ENCODE peak calls at places on chromosomes 7 and 10, in six cellular contexts. I is endothelial cell, O is heart left ventricle, Z is body of pancreas, N is cardiac muscle cell, R is astrocyte of the spinal cord. K is an unnamed sample.

GRCh38 chr10:94038024-94038423 is 44.3 kb downstream of the PLCE1 start:
- DNase-seq in Z (no peak), N (peak), I (no peak), R (peak), O (no peak), K (no peak)

GRCh38 chr7:154342971-154343633 is 290.9 kb downstream of the DPP6 start:
- DNase-seq in I (no peak), Z (no peak), R (no peak), O (no peak), N (no peak), K (no peak)

GRCh38 chr10:46325021-46325420 is 38.2 kb downstream of the ANTXRL start:
- DNase-seq in O (no peak), R (no peak), N (peak), I (no peak), Z (no peak), K (no peak)

GRCh38 chr7:100132126-100132525 is 5.4 kb downstream of the MBLAC1 start:
- DNase-seq in Z (no peak), O (no peak), I (no peak), N (no peak), R (no peak), K (no peak)

GRCh38 chr7:18163091-18163490 is 135.4 kb upstream of the PRPS1L1 start:
- DNase-seq in N (peak), O (no peak), Z (no peak), I (no peak), R (no peak), K (peak)

GRCh38 chr7:6250364-6250833 is 22.0 kb downstream of the CYTH3 start:
- DNase-seq in Z (no peak), N (no peak), I (no peak), R (no peak), O (no peak), K (no peak)

GRCh38 chr7:113408999-113409398 is 290.6 kb upstream of the SMIM30 start:
- DNase-seq in I (no peak), O (no peak), Z (no peak), R (no peak), N (no peak), K (no peak)

GRCh38 chr7:33379891-33380525 is 250.6 kb downstream of the BBS9 start:
- DNase-seq in N (no peak), O (no peak), Z (no peak), R (no peak), I (no peak), K (no peak)

GRCh38 chr7:47669178-47669878 is 87.4 kb upstream of the TNS3 start:
- DNase-seq in Z (peak), I (no peak), R (peak), O (peak), N (peak), K (peak)

GRCh38 chr10:101817542-101818118 is 614 bp downstream of the OGA start:
- DNase-seq in N (peak), Z (peak), O (peak), R (peak), I (no peak), K (peak)

GRCh38 chr7:101923276-101923985 is 106.0 kb downstream of the CUX1 start:
- DNase-seq in N (peak), Z (no peak), R (no peak), I (no peak), O (no peak), K (peak)

GRCh38 chr10:23190872-23191763 is 994 bp upstream of the PTF1A start:
- DNase-seq in R (no peak), I (no peak), N (no peak), Z (no peak), O (no peak), K (no peak)

GRCh38 chr7:137846588-137847417 is at the start of gene DGKI:
- DNase-seq in R (no peak), O (no peak), I (peak), Z (no peak), N (peak), K (no peak)

GRCh38 chr7:27194641-27195379 is 5.1 kb downstream of the HOXA13 start:
- DNase-seq in N (no peak), Z (peak), O (no peak), I (no peak), R (no peak), K (no peak)

GRCh38 chr7:116232402-116232749 is 22.0 kb downstream of the TES start:
- DNase-seq in O (no peak), N (peak), R (peak), I (no peak), Z (no peak), K (peak)

GRCh38 chr7:80379034-80379433 is 132.8 kb downstream of the GNAT3 start:
- DNase-seq in R (peak), O (no peak), Z (no peak), I (no peak), N (peak), K (peak)

GRCh38 chr10:31353574-31353973 is 34.6 kb downstream of the ZEB1 start:
- DNase-seq in Z (no peak), I (no peak), N (peak), R (peak), O (no peak), K (peak)

GRCh38 chr10:70820976-70821750 is 5.4 kb downstream of the SGPL1 start:
- DNase-seq in O (no peak), R (no peak), N (no peak), I (no peak), Z (no peak), K (no peak)

GRCh38 chr7:73449422-73449821 is 15.8 kb downstream of the FZD9 start:
- DNase-seq in O (no peak), N (no peak), Z (no peak), R (no peak), I (no peak), K (no peak)

GRCh38 chr10:129853236-129853946 is 110.7 kb downstream of the EBF3 start:
- DNase-seq in R (no peak), O (no peak), I (no peak), Z (no peak), N (peak), K (peak)

GRCh38 chr7:75662579-75663301 is 76.0 kb downstream of the HIP1 start:
- DNase-seq in I (no peak), R (no peak), O (no peak), N (no peak), Z (no peak), K (no peak)

GRCh38 chr7:47391726-47392125 is 190.2 kb downstream of the TNS3 start:
- DNase-seq in O (no peak), R (no peak), I (no peak), Z (no peak), N (no peak), K (no peak)

GRCh38 chr10:68897336-68897741 is 3.8 kb upstream of the DDX50 start:
- DNase-seq in N (peak), Z (peak), R (peak), O (no peak), I (peak), K (peak)

GRCh38 chr10:36424377-36424971 is 700.9 kb upstream of the ANKRD30A start:
- DNase-seq in N (no peak), O (no peak), R (no peak), Z (no peak), I (no peak), K (no peak)

GRCh38 chr10:78045237-78045636 is 11.6 kb downstream of the RPS24 start:
- DNase-seq in Z (no peak), O (no peak), N (no peak), I (no peak), R (no peak), K (no peak)

GRCh38 chr10:99394761-99395386 is 35.5 kb downstream of the GOT1 start:
- DNase-seq in N (no peak), O (no peak), I (no peak), Z (no peak), R (no peak), K (no peak)

GRCh38 chr7:92461027-92462003 is 14.0 kb downstream of the GATAD1 start:
- DNase-seq in I (peak), O (no peak), R (peak), Z (peak), N (peak), K (peak)

GRCh38 chr7:132562690-132563089 is 13.6 kb downstream of the PLXNA4 start:
- DNase-seq in I (no peak), Z (no peak), R (no peak), N (no peak), O (no peak), K (no peak)

GRCh38 chr7:2732959-2733584 is 45.1 kb downstream of the AMZ1 start:
- DNase-seq in I (no peak), N (peak), Z (no peak), R (peak), O (peak), K (peak)

GRCh38 chr10:72303424-72304128 is 29.9 kb downstream of the DDIT4 start:
- DNase-seq in N (no peak), Z (no peak), O (no peak), I (no peak), R (no peak), K (no peak)

GRCh38 chr10:128130051-128130450 is 3.8 kb upstream of the MKI67 start:
- DNase-seq in Z (no peak), I (no peak), O (no peak), N (peak), R (no peak), K (peak)

GRCh38 chr10:30374353-30374752 is 25.3 kb upstream of the MTPAP start:
- DNase-seq in I (no peak), O (no peak), R (no peak), N (no peak), Z (no peak), K (no peak)

GRCh38 chr7:50713357-50713965 is 69.2 kb downstream of the GRB10 start:
- DNase-seq in Z (no peak), I (no peak), N (no peak), R (no peak), O (no peak), K (no peak)

GRCh38 chr7:50711271-50712175 is 71.2 kb downstream of the GRB10 start:
- DNase-seq in Z (no peak), N (no peak), R (no peak), O (no peak), I (no peak), K (no peak)

GRCh38 chr7:50714851-50715250 is 67.8 kb downstream of the GRB10 start:
- DNase-seq in R (no peak), N (no peak), Z (peak), O (no peak), I (no peak), K (peak)

GRCh38 chr7:50710441-50711154 is 72.1 kb downstream of the GRB10 start:
- DNase-seq in R (no peak), I (no peak), N (no peak), Z (no peak), O (no peak), K (no peak)

DNA sequence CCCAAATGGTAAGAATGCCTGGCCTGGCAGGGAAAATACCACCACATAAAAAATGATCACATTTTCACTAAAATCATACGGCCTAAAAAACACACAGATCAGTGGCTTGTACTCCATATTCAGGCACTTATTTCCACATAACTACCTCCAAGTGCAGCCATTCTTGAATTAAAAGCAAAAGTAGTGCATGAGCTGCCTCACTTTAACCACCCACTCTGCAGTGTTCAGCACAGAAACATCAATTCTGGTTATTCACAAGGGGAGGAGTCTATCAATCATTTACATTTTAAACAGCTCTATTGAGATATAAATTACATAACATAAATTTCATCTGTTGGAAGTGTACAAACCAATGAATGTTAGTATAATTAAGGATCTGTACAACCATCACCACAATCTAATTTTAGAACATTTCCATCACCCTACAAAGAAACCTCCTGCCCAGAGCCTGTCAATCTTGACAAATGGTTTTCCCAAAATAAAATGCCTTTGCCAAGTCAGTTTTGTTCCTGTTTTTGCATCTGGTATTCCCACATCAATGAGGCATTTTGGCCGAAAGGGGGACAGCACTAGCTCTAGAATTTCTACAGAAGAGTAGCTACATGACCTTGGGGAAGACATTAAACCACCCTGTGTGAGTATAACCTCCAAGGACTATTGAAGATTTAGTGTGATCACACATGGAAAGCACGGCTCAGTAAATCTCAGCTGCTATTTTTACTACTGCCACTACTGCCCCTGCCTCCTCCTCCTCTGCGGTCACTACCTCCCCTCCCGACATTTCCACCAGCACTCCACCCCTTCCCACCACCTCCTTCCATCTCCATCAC is 70.0 kb downstream of the GRB10 start:
- DNase-seq in I (no peak), N (no peak), R (no peak), Z (no peak), O (no peak), K (no peak)
- TF ChIP-seq CTCF in I (no peak), N (peak), R (no peak), Z (no peak), O (no peak), K (no peak)

GRCh38 chr7:44110724-44111635 is 6.8 kb downstream of the AEBP1 start:
- DNase-seq in I (no peak), R (no peak), O (peak), N (no peak), Z (no peak), K (no peak)

GRCh38 chr7:44107961-44108767 is 4.0 kb downstream of the AEBP1 start:
- DNase-seq in O (no peak), R (no peak), N (no peak), Z (no peak), I (no peak), K (no peak)

GRCh38 chr7:44107116-44107960 is 3.2 kb downstream of the AEBP1 start:
- DNase-seq in Z (no peak), R (no peak), O (no peak), I (no peak), N (no peak), K (no peak)

GRCh38 chr7:44109991-44110390 is 5.8 kb downstream of the AEBP1 start:
- DNase-seq in Z (no peak), N (no peak), I (no peak), R (no peak), O (no peak), K (no peak)

DNA sequence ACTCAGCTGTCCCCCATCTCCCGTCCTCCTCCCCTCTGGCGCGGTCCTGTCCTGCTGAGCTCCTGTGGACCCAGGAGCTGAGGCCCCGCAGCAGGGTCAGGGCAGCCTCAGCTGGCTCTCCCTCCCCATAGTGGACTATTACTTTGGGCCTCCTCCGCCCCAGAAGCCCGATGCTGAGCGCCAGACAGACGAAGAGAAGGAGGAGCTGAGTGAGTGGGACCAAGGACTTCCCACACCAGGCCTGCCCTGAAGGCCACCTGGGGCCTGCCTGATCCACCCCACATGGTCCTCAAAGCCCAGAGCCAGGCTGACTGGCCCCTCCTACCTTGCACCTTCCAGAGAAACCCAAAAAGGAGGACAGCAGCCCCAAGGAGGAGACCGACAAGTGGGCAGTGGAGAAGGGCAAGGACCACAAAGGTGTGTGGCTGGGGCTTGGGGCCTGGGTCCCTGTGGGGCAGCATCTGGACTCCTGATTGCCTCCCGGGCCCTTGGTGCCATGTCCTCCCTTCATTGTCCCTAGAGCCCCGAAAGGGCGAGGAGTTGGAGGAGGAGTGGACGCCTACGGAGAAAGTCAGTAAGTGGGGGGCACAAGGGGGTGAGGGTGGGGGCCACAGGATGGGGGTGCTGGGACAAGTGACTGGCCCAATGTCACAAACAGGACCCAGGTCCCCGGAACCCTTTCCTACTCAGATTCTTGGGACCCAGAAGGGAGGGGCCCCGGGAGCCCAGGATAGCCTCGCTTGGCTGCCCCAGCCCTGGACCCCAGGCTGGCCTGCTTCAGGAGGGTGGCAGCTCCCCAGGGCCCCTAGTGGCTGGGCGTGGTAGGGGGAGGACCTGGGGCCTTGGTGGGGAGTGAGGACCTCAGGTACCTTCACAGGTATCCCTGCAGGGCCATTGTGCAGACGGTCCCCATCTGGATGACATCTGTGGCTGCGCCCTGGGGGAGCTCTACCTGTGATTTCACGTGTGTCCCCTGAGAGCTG is 4.9 kb downstream of the AEBP1 start:
- DNase-seq in R (no peak), O (peak), I (no peak), Z (no peak), N (no peak), K (no peak)
- TF ChIP-seq CTCF in R (no peak), O (no peak), I (no peak), Z (no peak), N (no peak), K (no peak)

GRCh38 chr7:43723002-43723331 is 6.4 kb downstream of the COA1 start:
- DNase-seq in I (no peak), O (no peak), Z (no peak), N (no peak), R (no peak), K (no peak)

GRCh38 chr7:43725251-43725650 is 4.1 kb downstream of the COA1 start:
- DNase-seq in O (no peak), R (no peak), N (no peak), Z (no peak), I (no peak), K (no peak)

GRCh38 chr7:43726466-43726865 is 2.9 kb downstream of the COA1 start:
- DNase-seq in O (no peak), N (peak), I (no peak), R (no peak), Z (no peak), K (no peak)

GRCh38 chr7:43716598-43716997 is 12.7 kb downstream of the COA1 start:
- DNase-seq in I (no peak), Z (no peak), O (no peak), R (no peak), N (no peak), K (no peak)

GRCh38 chr7:43721193-43721806 is 8.0 kb downstream of the COA1 start:
- DNase-seq in R (peak), Z (no peak), I (no peak), N (peak), O (no peak), K (peak)
- TF ChIP-seq CTCF in R (peak), Z (peak), I (peak), N (peak), O (peak), K (peak)

GRCh38 chr7:39746162-39746782 is 122.9 kb downstream of the RALA start:
- DNase-seq in R (peak), O (peak), I (peak), Z (peak), N (peak), K (peak)

GRCh38 chr7:39744620-39745019 is 121.2 kb downstream of the RALA start:
- DNase-seq in Z (no peak), R (no peak), I (no peak), N (no peak), O (no peak), K (no peak)

GRCh38 chr7:39745320-39745719 is 121.9 kb downstream of the RALA start:
- DNase-seq in O (no peak), I (no peak), R (no peak), N (no peak), Z (no peak), K (no peak)

GRCh38 chr7:39741942-39742623 is 118.7 kb downstream of the RALA start:
- DNase-seq in R (peak), O (peak), N (peak), I (peak), Z (peak), K (peak)
- TF ChIP-seq CTCF in R (peak), O (no peak), N (peak), I (peak), Z (no peak), K (peak)

K was measured in fibroblast of pulmonary artery.